ENCODE peak calls at places on chromosome 18, in five cellular contexts. One of them, this sample, is unnamed.

GRCh38 chr18:8362863-8363262 is 246.4 kb upstream of the RAB12 start:
- DNase-seq in K562: no peak
- DNase-seq in GM12891: no peak
- DNase-seq in HepG2: no peak
- DNase-seq in H1: no peak
- DNase-seq in this sample: no peak

GRCh38 chr18:76457957-76458356 is 37.1 kb downstream of the ZNF516 start:
- DNase-seq in H1: no peak
- DNase-seq in GM12891: no peak
- DNase-seq in K562: no peak
- DNase-seq in HepG2: no peak
- DNase-seq in this sample: no peak

GRCh38 chr18:79639072-79639829 is 40.4 kb upstream of the CTDP1 start:
- DNase-seq in H1: peak; percentile 40
- DNase-seq in K562: no peak
- DNase-seq in HepG2: no peak
- DNase-seq in GM12891: no peak
- DNase-seq in this sample: no peak

GRCh38 chr18:47635416-47635815 is 295.0 kb downstream of the SMAD2 start:
- DNase-seq in GM12891: no peak
- DNase-seq in HepG2: no peak
- DNase-seq in H1: no peak
- DNase-seq in K562: no peak
- DNase-seq in this sample: no peak

GRCh38 chr18:70600225-70600925 is 311.5 kb downstream of the SOCS6 start:
- DNase-seq in H1: no peak
- DNase-seq in GM12891: no peak
- DNase-seq in HepG2: no peak
- DNase-seq in K562: no peak
- DNase-seq in this sample: no peak

GRCh38 chr18:21141678-21142422 is 30.2 kb upstream of the ROCK1 start:
- DNase-seq in GM12891: no peak
- DNase-seq in K562: no peak
- DNase-seq in HepG2: no peak
- DNase-seq in H1: no peak
- DNase-seq in this sample: no peak

GRCh38 chr18:46761054-46761769 is 4.4 kb upstream of the ST8SIA5 start:
- DNase-seq in GM12891: no peak
- DNase-seq in HepG2: no peak
- DNase-seq in H1: no peak
- DNase-seq in K562: no peak
- DNase-seq in this sample: no peak

GRCh38 chr18:61870151-61870550 is 22.7 kb downstream of the RNF152 start:
- DNase-seq in K562: no peak
- DNase-seq in HepG2: no peak
- DNase-seq in H1: no peak
- DNase-seq in GM12891: no peak
- DNase-seq in this sample: no peak

GRCh38 chr18:68428026-68428425 is 286.9 kb downstream of the TMX3 start:
- DNase-seq in H1: no peak
- DNase-seq in GM12891: no peak
- DNase-seq in K562: no peak
- DNase-seq in HepG2: no peak
- DNase-seq in this sample: no peak

GRCh38 chr18:7688580-7688979 is 121.5 kb downstream of the PTPRM start:
- DNase-seq in GM12891: no peak
- DNase-seq in HepG2: no peak
- DNase-seq in K562: no peak
- DNase-seq in H1: no peak
- DNase-seq in this sample: no peak

GRCh38 chr18:47191956-47192355 is 15.8 kb upstream of the IER3IP1 start:
- DNase-seq in GM12891: no peak
- DNase-seq in HepG2: peak; percentile 32
- DNase-seq in H1: no peak
- DNase-seq in K562: no peak
- DNase-seq in this sample: no peak

GRCh38 chr18:23324056-23324811 is 128.9 kb upstream of the RIOK3 start:
- DNase-seq in GM12891: no peak
- DNase-seq in H1: no peak
- DNase-seq in K562: no peak
- DNase-seq in HepG2: peak; percentile 7
- DNase-seq in this sample: no peak

GRCh38 chr18:22710628-22711380 is 222.3 kb upstream of the RBBP8 start:
- DNase-seq in GM12891: no peak
- DNase-seq in HepG2: no peak
- DNase-seq in H1: peak; percentile 49
- DNase-seq in K562: no peak
- DNase-seq in this sample: no peak

GRCh38 chr18:64276736-64277135 is 127.8 kb upstream of the LINC00305 start:
- DNase-seq in K562: no peak
- DNase-seq in H1: no peak
- DNase-seq in HepG2: no peak
- DNase-seq in GM12891: no peak
- DNase-seq in this sample: no peak

GRCh38 chr18:35861367-35862114 is 110.9 kb upstream of the RMP24 start:
- DNase-seq in K562: no peak
- DNase-seq in H1: peak; percentile 36
- DNase-seq in GM12891: peak; percentile 2
- DNase-seq in HepG2: no peak
- DNase-seq in this sample: no peak

GRCh38 chr18:57744211-57744694 is 58.9 kb downstream of the ATP8B1 start:
- DNase-seq in H1: no peak
- DNase-seq in K562: no peak
- DNase-seq in GM12891: no peak
- DNase-seq in HepG2: no peak
- DNase-seq in this sample: no peak
- TF ChIP-seq POLR2AphosphoS5 in H1: no peak
- TF ChIP-seq POLR2AphosphoS5 in K562: no peak
- TF ChIP-seq POLR2AphosphoS5 in GM12891: no peak
- TF ChIP-seq POLR2AphosphoS5 in HepG2: no peak
- TF ChIP-seq POLR2AphosphoS5 in this sample: no peak

GRCh38 chr18:11176416-11176815 is 27.0 kb upstream of the PIEZO2 start:
- DNase-seq in HepG2: no peak
- DNase-seq in H1: no peak
- DNase-seq in GM12891: no peak
- DNase-seq in K562: no peak
- DNase-seq in this sample: no peak
- TF ChIP-seq TAF1 in HepG2: no peak
- TF ChIP-seq TAF1 in H1: no peak
- TF ChIP-seq TAF1 in GM12891: no peak
- TF ChIP-seq TAF1 in K562: no peak
- TF ChIP-seq TAF1 in this sample: no peak

DNA sequence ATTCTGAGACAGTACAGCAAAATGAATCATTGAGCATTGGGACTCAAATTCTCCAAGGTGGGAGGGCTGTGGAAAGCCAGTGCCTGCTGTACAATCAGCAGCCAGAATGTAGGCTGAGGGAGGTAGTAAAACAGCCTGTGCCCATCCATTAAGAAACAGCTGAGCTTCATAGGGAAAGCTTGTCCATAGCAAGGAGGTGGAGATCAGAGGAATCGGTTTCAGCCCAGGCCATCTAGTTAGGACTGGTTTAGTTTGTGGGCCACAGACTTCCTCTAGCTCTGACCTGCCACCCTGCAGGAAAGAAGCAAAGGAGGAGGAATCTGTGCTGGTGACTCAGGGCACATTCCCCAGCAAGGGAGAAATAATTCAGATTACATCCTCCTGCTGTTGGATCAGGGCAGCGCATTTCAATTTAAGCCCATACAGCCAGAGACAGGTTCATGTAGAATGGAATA is 333.4 kb downstream of the SETBP1 start:
- DNase-seq in K562: no peak
- DNase-seq in H1: no peak
- DNase-seq in HepG2: no peak
- DNase-seq in GM12891: no peak
- DNase-seq in this sample: no peak
- TF ChIP-seq POLR2AphosphoS5 in K562: no peak
- TF ChIP-seq POLR2AphosphoS5 in H1: no peak
- TF ChIP-seq POLR2AphosphoS5 in HepG2: no peak
- TF ChIP-seq POLR2AphosphoS5 in GM12891: no peak
- TF ChIP-seq POLR2AphosphoS5 in this sample: no peak

DNA sequence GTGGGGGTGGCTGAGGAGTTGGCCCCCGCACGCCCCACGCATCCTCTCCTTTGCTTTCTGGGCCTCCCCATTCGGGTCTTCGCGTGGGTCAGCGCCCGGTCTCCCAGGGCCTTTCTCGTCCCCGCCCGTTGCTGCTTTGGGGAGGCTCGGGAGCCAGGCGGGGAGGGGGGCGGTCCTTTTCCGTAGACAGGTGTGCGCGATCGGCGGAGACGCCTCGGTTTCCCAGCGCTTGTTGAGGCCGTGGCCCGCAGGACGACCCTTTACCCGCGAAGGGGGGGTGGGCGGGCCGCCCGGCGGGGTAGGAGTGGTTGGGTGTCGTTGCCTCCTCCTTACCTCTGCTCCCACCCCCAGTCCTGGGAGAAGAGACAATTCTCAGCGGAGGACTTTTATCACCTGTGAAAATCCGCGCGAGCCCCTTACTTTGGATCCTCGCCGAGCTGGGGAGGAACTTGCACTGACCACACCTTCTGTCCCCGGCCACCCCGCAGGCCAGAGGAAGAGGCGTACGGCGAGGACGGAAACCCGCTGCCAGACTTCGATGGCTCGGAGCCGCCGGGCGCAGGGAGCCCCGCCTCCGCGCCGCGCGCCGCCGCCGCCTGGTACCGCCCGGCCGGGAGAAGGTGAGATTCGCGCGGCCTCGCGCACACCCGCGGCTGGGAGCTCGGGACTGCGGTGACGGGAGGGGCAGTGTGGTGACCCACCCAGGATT is 2.7 kb downstream of the ADCYAP1 start:
- DNase-seq in GM12891: peak; percentile 25
- DNase-seq in HepG2: no peak
- DNase-seq in K562: no peak
- DNase-seq in H1: peak; percentile 70
- DNase-seq in this sample: no peak
- TF ChIP-seq TAF1 in GM12891: no peak
- TF ChIP-seq TAF1 in HepG2: no peak
- TF ChIP-seq TAF1 in K562: no peak
- TF ChIP-seq TAF1 in H1: no peak
- TF ChIP-seq TAF1 in this sample: no peak

GRCh38 chr18:9643549-9643948 is 29.2 kb upstream of the PPP4R1 start:
- DNase-seq in K562: no peak
- DNase-seq in HepG2: peak; percentile 75
- DNase-seq in H1: no peak
- DNase-seq in GM12891: no peak
- DNase-seq in this sample: no peak
- TF ChIP-seq POLR2AphosphoS5 in K562: no peak
- TF ChIP-seq POLR2AphosphoS5 in HepG2: no peak
- TF ChIP-seq POLR2AphosphoS5 in H1: no peak
- TF ChIP-seq POLR2AphosphoS5 in GM12891: no peak
- TF ChIP-seq POLR2AphosphoS5 in this sample: no peak

DNA sequence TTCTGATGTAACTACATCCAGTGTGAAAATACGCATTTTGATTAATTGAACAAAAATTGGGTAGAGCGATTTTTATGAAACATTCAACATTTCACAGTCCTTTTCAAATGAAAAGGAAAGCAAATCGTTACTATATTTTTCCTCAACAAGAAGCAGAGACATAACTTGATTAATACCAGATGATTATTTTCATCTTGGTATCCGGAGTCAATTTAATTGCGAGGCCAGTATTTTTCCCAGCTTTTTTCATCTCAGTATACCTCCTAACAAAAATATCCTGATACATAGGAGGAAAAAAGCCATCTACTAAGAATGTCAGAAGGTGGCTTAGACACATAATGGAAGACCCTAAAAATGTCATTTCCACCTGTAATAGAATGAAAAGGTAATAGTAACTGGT is 6.0 kb downstream of the PTGR3 start:
- DNase-seq in GM12891: no peak
- DNase-seq in K562: no peak
- DNase-seq in HepG2: no peak
- DNase-seq in H1: no peak
- DNase-seq in this sample: no peak
- TF ChIP-seq TAF1 in GM12891: no peak
- TF ChIP-seq TAF1 in K562: no peak
- TF ChIP-seq TAF1 in HepG2: no peak
- TF ChIP-seq TAF1 in H1: no peak
- TF ChIP-seq TAF1 in this sample: no peak

GRCh38 chr18:25053484-25053883 is 298.5 kb downstream of the ZNF521 start:
- DNase-seq in HepG2: no peak
- DNase-seq in K562: no peak
- DNase-seq in H1: no peak
- DNase-seq in GM12891: no peak
- DNase-seq in this sample: no peak

GRCh38 chr18:25058520-25058919 is 293.4 kb downstream of the ZNF521 start:
- DNase-seq in GM12891: no peak
- DNase-seq in K562: no peak
- DNase-seq in HepG2: no peak
- DNase-seq in H1: no peak
- DNase-seq in this sample: no peak

GRCh38 chr18:25055076-25055475 is 296.9 kb downstream of the ZNF521 start:
- DNase-seq in GM12891: no peak
- DNase-seq in K562: no peak
- DNase-seq in HepG2: no peak
- DNase-seq in H1: no peak
- DNase-seq in this sample: no peak

GRCh38 chr18:25057491-25058050 is 294.4 kb downstream of the ZNF521 start:
- DNase-seq in HepG2: no peak
- DNase-seq in GM12891: no peak
- DNase-seq in K562: no peak
- DNase-seq in H1: no peak
- DNase-seq in this sample: no peak

DNA sequence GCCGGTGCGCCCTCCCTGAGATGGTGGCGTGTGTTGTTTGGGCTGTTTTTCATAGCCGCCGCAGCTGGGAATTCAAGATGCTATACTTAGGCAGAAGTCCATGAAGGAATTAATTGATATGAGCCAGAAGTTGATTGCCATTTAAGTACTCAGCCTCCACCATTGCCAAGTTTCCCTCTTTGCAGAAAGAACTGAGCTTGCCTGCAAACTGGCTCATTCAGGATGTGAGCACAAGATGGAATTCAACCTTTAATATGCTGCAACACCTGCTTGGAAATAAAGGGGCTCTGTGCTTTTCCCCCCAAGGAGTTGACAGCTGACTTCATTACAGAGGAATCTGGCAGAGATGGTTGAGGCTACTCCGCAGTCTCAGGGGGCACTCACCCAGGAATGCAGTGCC is 295.5 kb downstream of the ZNF521 start:
- DNase-seq in K562: no peak
- DNase-seq in H1: no peak
- DNase-seq in GM12891: no peak
- DNase-seq in HepG2: no peak
- DNase-seq in this sample: no peak
- TF ChIP-seq POLR2AphosphoS5 in K562: no peak
- TF ChIP-seq POLR2AphosphoS5 in H1: no peak
- TF ChIP-seq POLR2AphosphoS5 in GM12891: no peak
- TF ChIP-seq POLR2AphosphoS5 in HepG2: no peak
- TF ChIP-seq POLR2AphosphoS5 in this sample: no peak

GRCh38 chr18:55301836-55302235 is 286.2 kb downstream of the TCF4 start:
- DNase-seq in HepG2: no peak
- DNase-seq in GM12891: no peak
- DNase-seq in K562: no peak
- DNase-seq in H1: no peak
- DNase-seq in this sample: no peak
- TF ChIP-seq TAF1 in HepG2: no peak
- TF ChIP-seq TAF1 in GM12891: no peak
- TF ChIP-seq TAF1 in K562: no peak
- TF ChIP-seq TAF1 in H1: no peak
- TF ChIP-seq TAF1 in this sample: no peak

GRCh38 chr18:48832961-48833700 is 117.6 kb downstream of the SMAD7 start:
- DNase-seq in H1: peak; percentile 46
- DNase-seq in K562: no peak
- DNase-seq in GM12891: no peak
- DNase-seq in HepG2: no peak
- DNase-seq in this sample: no peak
- TF ChIP-seq POLR2AphosphoS5 in H1: no peak
- TF ChIP-seq POLR2AphosphoS5 in K562: no peak
- TF ChIP-seq POLR2AphosphoS5 in GM12891: no peak
- TF ChIP-seq POLR2AphosphoS5 in HepG2: no peak
- TF ChIP-seq POLR2AphosphoS5 in this sample: no peak